ENCODE peak calls at places on chromosomes 13 and 19, in six cellular contexts. One of them, this sample, is unnamed.

GRCh38 chr13:59409211-59409610 is 754.5 kb downstream of the DIAPH3 start:
- DNase-seq in left lung: no peak
- DNase-seq in foreskin fibroblast: no peak
- DNase-seq in progenitor cell of endocrine pancreas: no peak
- DNase-seq in AG09319: no peak
- DNase-seq in activated B cell treated with CpG ODN at 0.5 μM for 24 hours: no peak
- DNase-seq in this sample: no peak

GRCh38 chr19:38718747-38719543 is 25.3 kb downstream of the CAPN12 start:
- DNase-seq in left lung: no peak
- DNase-seq in foreskin fibroblast: no peak
- DNase-seq in progenitor cell of endocrine pancreas: no peak
- DNase-seq in AG09319: no peak
- DNase-seq in activated B cell treated with CpG ODN at 0.5 μM for 24 hours: no peak
- DNase-seq in this sample: no peak

GRCh38 chr13:111410232-111411021 is 90.0 kb downstream of the TEX29 start:
- DNase-seq in left lung: no peak
- DNase-seq in foreskin fibroblast: no peak
- DNase-seq in progenitor cell of endocrine pancreas: no peak
- DNase-seq in AG09319: no peak
- DNase-seq in activated B cell treated with CpG ODN at 0.5 μM for 24 hours: no peak
- DNase-seq in this sample: no peak

GRCh38 chr19:33472696-33473624 is 48.6 kb downstream of the PEPD start:
- DNase-seq in left lung: no peak
- DNase-seq in foreskin fibroblast: peak; percentile 91
- DNase-seq in progenitor cell of endocrine pancreas: no peak
- DNase-seq in AG09319: peak; percentile 63
- DNase-seq in activated B cell treated with CpG ODN at 0.5 μM for 24 hours: no peak
- DNase-seq in this sample: no peak

GRCh38 chr13:102020611-102021216 is 381.1 kb downstream of the FGF14 start:
- DNase-seq in left lung: no peak
- DNase-seq in foreskin fibroblast: peak; percentile 11
- DNase-seq in progenitor cell of endocrine pancreas: no peak
- DNase-seq in AG09319: no peak
- DNase-seq in activated B cell treated with CpG ODN at 0.5 μM for 24 hours: no peak
- DNase-seq in this sample: no peak

GRCh38 chr19:23698711-23699520 is 11.9 kb upstream of the ZNF675 start:
- DNase-seq in left lung: no peak
- DNase-seq in foreskin fibroblast: no peak
- DNase-seq in progenitor cell of endocrine pancreas: no peak
- DNase-seq in AG09319: no peak
- DNase-seq in activated B cell treated with CpG ODN at 0.5 μM for 24 hours: no peak
- DNase-seq in this sample: no peak

GRCh38 chr19:46546194-46546896 is 50.7 kb upstream of the PNMA8B start:
- DNase-seq in left lung: peak; percentile 70
- DNase-seq in foreskin fibroblast: peak; percentile 16
- DNase-seq in progenitor cell of endocrine pancreas: no peak
- DNase-seq in AG09319: no peak
- DNase-seq in activated B cell treated with CpG ODN at 0.5 μM for 24 hours: no peak
- DNase-seq in this sample: peak; percentile 46

GRCh38 chr13:33547035-33547434 is 261.5 kb upstream of the STARD13 start:
- DNase-seq in left lung: no peak
- DNase-seq in foreskin fibroblast: no peak
- DNase-seq in progenitor cell of endocrine pancreas: no peak
- DNase-seq in AG09319: no peak
- DNase-seq in activated B cell treated with CpG ODN at 0.5 μM for 24 hours: no peak
- DNase-seq in this sample: no peak

GRCh38 chr19:38635483-38636399 is 11.7 kb upstream of the ACTN4 start:
- DNase-seq in left lung: no peak
- DNase-seq in foreskin fibroblast: no peak
- DNase-seq in progenitor cell of endocrine pancreas: no peak
- DNase-seq in AG09319: no peak
- DNase-seq in activated B cell treated with CpG ODN at 0.5 μM for 24 hours: no peak
- DNase-seq in this sample: no peak

GRCh38 chr13:73275163-73275562 is 216.4 kb downstream of the KLF5 start:
- DNase-seq in left lung: no peak
- DNase-seq in foreskin fibroblast: no peak
- DNase-seq in progenitor cell of endocrine pancreas: no peak
- DNase-seq in AG09319: no peak
- DNase-seq in activated B cell treated with CpG ODN at 0.5 μM for 24 hours: no peak
- DNase-seq in this sample: no peak

GRCh38 chr13:96238241-96238640 is 148.3 kb downstream of the HS6ST3 start:
- DNase-seq in left lung: no peak
- DNase-seq in foreskin fibroblast: no peak
- DNase-seq in progenitor cell of endocrine pancreas: no peak
- DNase-seq in AG09319: no peak
- DNase-seq in activated B cell treated with CpG ODN at 0.5 μM for 24 hours: no peak
- DNase-seq in this sample: no peak

GRCh38 chr19:32339988-32340874 is 5.2 kb upstream of the ZNF507 start:
- DNase-seq in left lung: peak; percentile 55
- DNase-seq in foreskin fibroblast: no peak
- DNase-seq in progenitor cell of endocrine pancreas: peak; percentile 38
- DNase-seq in AG09319: no peak
- DNase-seq in activated B cell treated with CpG ODN at 0.5 μM for 24 hours: peak; percentile 23
- DNase-seq in this sample: peak; percentile 63

GRCh38 chr19:32333227-32333626 is 12.2 kb upstream of the ZNF507 start:
- DNase-seq in left lung: no peak
- DNase-seq in foreskin fibroblast: no peak
- DNase-seq in progenitor cell of endocrine pancreas: no peak
- DNase-seq in AG09319: no peak
- DNase-seq in activated B cell treated with CpG ODN at 0.5 μM for 24 hours: no peak
- DNase-seq in this sample: no peak

GRCh38 chr19:32337176-32337808 is 8.1 kb upstream of the ZNF507 start:
- DNase-seq in left lung: no peak
- DNase-seq in foreskin fibroblast: no peak
- DNase-seq in progenitor cell of endocrine pancreas: no peak
- DNase-seq in AG09319: no peak
- DNase-seq in activated B cell treated with CpG ODN at 0.5 μM for 24 hours: no peak
- DNase-seq in this sample: no peak

GRCh38 chr19:32336259-32337111 is 8.9 kb upstream of the ZNF507 start:
- DNase-seq in left lung: no peak
- DNase-seq in foreskin fibroblast: peak; percentile 43
- DNase-seq in progenitor cell of endocrine pancreas: no peak
- DNase-seq in AG09319: no peak
- DNase-seq in activated B cell treated with CpG ODN at 0.5 μM for 24 hours: no peak
- DNase-seq in this sample: no peak
- TF ChIP-seq CTCF in left lung: no peak
- TF ChIP-seq CTCF in foreskin fibroblast: peak; percentile 9
- TF ChIP-seq CTCF in progenitor cell of endocrine pancreas: no peak
- TF ChIP-seq CTCF in AG09319: peak; percentile 25
- TF ChIP-seq CTCF in activated B cell treated with CpG ODN at 0.5 μM for 24 hours: no peak
- TF ChIP-seq CTCF in this sample: no peak

GRCh38 chr13:44876782-44877324 is 112.4 kb downstream of the NUFIP1 start:
- DNase-seq in left lung: no peak
- DNase-seq in foreskin fibroblast: no peak
- DNase-seq in progenitor cell of endocrine pancreas: no peak
- DNase-seq in AG09319: no peak
- DNase-seq in activated B cell treated with CpG ODN at 0.5 μM for 24 hours: no peak
- DNase-seq in this sample: no peak
- TF ChIP-seq CTCF in left lung: peak; percentile 21
- TF ChIP-seq CTCF in foreskin fibroblast: peak; percentile 5
- TF ChIP-seq CTCF in progenitor cell of endocrine pancreas: peak; percentile 47
- TF ChIP-seq CTCF in AG09319: no peak
- TF ChIP-seq CTCF in activated B cell treated with CpG ODN at 0.5 μM for 24 hours: no peak
- TF ChIP-seq CTCF in this sample: no peak

GRCh38 chr19:11792942-11793341 is 5.4 kb upstream of the ZNF491 start:
- DNase-seq in left lung: no peak
- DNase-seq in foreskin fibroblast: no peak
- DNase-seq in progenitor cell of endocrine pancreas: no peak
- DNase-seq in AG09319: no peak
- DNase-seq in activated B cell treated with CpG ODN at 0.5 μM for 24 hours: no peak
- DNase-seq in this sample: no peak

GRCh38 chr19:11797491-11797890 is 832 bp upstream of the ZNF491 start:
- DNase-seq in left lung: peak; percentile 86
- DNase-seq in foreskin fibroblast: peak; percentile 82
- DNase-seq in progenitor cell of endocrine pancreas: peak; percentile 80
- DNase-seq in AG09319: peak; percentile 76
- DNase-seq in activated B cell treated with CpG ODN at 0.5 μM for 24 hours: peak; percentile 40
- DNase-seq in this sample: peak; percentile 87

DNA sequence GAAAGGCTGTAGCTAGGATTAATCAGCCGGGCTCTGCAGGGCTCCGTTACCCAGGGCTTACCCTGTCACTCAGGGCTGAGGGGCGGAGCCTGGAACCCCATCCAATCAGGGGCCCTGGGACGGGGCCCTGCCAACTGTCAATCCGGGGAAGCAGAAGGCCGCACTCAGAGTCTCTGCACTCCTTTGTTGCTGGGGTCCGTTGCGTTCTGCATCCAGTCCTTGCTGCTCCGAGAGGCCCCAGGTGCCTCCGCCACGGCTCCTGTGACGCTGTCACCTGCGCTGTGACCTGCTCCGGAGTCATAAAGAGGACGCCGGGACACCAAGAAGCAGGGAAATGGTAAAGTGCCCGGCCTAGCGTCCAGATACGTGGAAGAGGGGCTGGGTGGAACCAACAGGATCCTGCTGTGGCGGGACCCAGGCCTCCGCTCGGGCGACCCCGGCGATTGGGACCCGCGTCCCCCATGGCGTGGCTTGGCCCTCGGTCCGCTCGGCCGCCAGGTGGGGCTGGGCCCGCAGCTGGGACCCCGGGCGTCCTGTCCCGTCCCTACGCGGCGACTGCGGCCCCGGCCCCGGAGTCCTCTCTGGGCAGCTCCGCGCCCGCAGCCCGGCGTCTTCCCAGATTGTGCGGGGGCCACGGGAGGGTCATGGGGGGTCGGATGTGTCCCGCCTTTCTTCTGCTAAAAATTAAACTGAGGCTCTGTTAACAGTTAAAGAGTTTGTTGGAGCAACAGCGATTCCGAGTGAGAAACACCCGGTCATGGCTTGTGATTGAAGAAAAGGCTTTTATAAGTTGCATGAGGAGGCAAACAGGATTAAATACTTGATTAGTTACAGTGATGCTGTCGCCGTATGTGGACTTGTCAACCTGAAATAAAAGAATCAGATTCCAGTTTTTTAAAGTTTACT is at the start of gene ZNF491:
- DNase-seq in left lung: peak; percentile 95
- DNase-seq in foreskin fibroblast: peak; percentile 89
- DNase-seq in progenitor cell of endocrine pancreas: peak; percentile 85
- DNase-seq in AG09319: peak; percentile 61
- DNase-seq in activated B cell treated with CpG ODN at 0.5 μM for 24 hours: peak; percentile 77
- DNase-seq in this sample: peak; percentile 96
- TF ChIP-seq CTCF in left lung: peak; percentile 14
- TF ChIP-seq CTCF in foreskin fibroblast: peak; percentile 17
- TF ChIP-seq CTCF in progenitor cell of endocrine pancreas: peak; percentile 65
- TF ChIP-seq CTCF in AG09319: no peak
- TF ChIP-seq CTCF in activated B cell treated with CpG ODN at 0.5 μM for 24 hours: no peak
- TF ChIP-seq CTCF in this sample: peak; percentile 28

GRCh38 chr13:29136341-29136740 is 316.2 kb downstream of the MTUS2 start:
- DNase-seq in left lung: no peak
- DNase-seq in foreskin fibroblast: no peak
- DNase-seq in progenitor cell of endocrine pancreas: no peak
- DNase-seq in AG09319: no peak
- DNase-seq in activated B cell treated with CpG ODN at 0.5 μM for 24 hours: no peak
- DNase-seq in this sample: no peak
- TF ChIP-seq CTCF in left lung: no peak
- TF ChIP-seq CTCF in foreskin fibroblast: no peak
- TF ChIP-seq CTCF in progenitor cell of endocrine pancreas: no peak
- TF ChIP-seq CTCF in AG09319: no peak
- TF ChIP-seq CTCF in activated B cell treated with CpG ODN at 0.5 μM for 24 hours: no peak
- TF ChIP-seq CTCF in this sample: no peak

GRCh38 chr19:36113895-36114762 is 546 bp downstream of the POLR2I start:
- DNase-seq in left lung: peak; percentile 46
- DNase-seq in foreskin fibroblast: peak; percentile 35
- DNase-seq in progenitor cell of endocrine pancreas: peak; percentile 44
- DNase-seq in AG09319: no peak
- DNase-seq in activated B cell treated with CpG ODN at 0.5 μM for 24 hours: no peak
- DNase-seq in this sample: no peak
- TF ChIP-seq CTCF in left lung: no peak
- TF ChIP-seq CTCF in foreskin fibroblast: peak; percentile 3
- TF ChIP-seq CTCF in progenitor cell of endocrine pancreas: peak; percentile 27
- TF ChIP-seq CTCF in AG09319: no peak
- TF ChIP-seq CTCF in activated B cell treated with CpG ODN at 0.5 μM for 24 hours: no peak
- TF ChIP-seq CTCF in this sample: peak; percentile 14

GRCh38 chr13:97933736-97934135 is 19.7 kb upstream of the IPO5 start:
- DNase-seq in left lung: no peak
- DNase-seq in foreskin fibroblast: no peak
- DNase-seq in progenitor cell of endocrine pancreas: no peak
- DNase-seq in AG09319: no peak
- DNase-seq in activated B cell treated with CpG ODN at 0.5 μM for 24 hours: no peak
- DNase-seq in this sample: no peak

GRCh38 chr13:97934590-97934989 is 18.9 kb upstream of the IPO5 start:
- DNase-seq in left lung: no peak
- DNase-seq in foreskin fibroblast: no peak
- DNase-seq in progenitor cell of endocrine pancreas: no peak
- DNase-seq in AG09319: no peak
- DNase-seq in activated B cell treated with CpG ODN at 0.5 μM for 24 hours: no peak
- DNase-seq in this sample: no peak

GRCh38 chr13:97928306-97928705 is 25.2 kb upstream of the IPO5 start:
- DNase-seq in left lung: no peak
- DNase-seq in foreskin fibroblast: no peak
- DNase-seq in progenitor cell of endocrine pancreas: no peak
- DNase-seq in AG09319: no peak
- DNase-seq in activated B cell treated with CpG ODN at 0.5 μM for 24 hours: no peak
- DNase-seq in this sample: no peak

GRCh38 chr13:97935071-97935470 is 18.4 kb upstream of the IPO5 start:
- DNase-seq in left lung: no peak
- DNase-seq in foreskin fibroblast: no peak
- DNase-seq in progenitor cell of endocrine pancreas: no peak
- DNase-seq in AG09319: no peak
- DNase-seq in activated B cell treated with CpG ODN at 0.5 μM for 24 hours: no peak
- DNase-seq in this sample: no peak

DNA sequence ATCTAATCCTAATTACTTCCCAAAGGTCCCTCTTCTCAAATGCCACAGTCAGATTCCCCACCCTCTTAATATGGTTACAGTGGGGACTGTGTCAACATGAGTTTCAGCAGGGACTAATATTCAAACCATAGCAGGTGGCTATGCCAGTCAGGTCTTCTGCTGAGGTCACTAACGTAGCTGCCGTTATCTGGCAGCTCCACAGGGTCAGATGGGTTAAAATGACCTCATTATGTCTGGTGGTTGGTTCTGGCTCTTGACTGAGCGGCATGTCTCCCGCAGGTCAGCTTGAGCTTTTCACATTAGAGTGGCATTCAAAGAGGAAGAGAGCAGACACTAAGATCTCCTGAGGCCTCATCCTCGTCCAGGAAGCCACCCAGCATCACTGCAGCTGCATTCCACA is 21.5 kb upstream of the IPO5 start:
- DNase-seq in left lung: no peak
- DNase-seq in foreskin fibroblast: no peak
- DNase-seq in progenitor cell of endocrine pancreas: no peak
- DNase-seq in AG09319: no peak
- DNase-seq in activated B cell treated with CpG ODN at 0.5 μM for 24 hours: no peak
- DNase-seq in this sample: no peak
- TF ChIP-seq CTCF in left lung: no peak
- TF ChIP-seq CTCF in foreskin fibroblast: no peak
- TF ChIP-seq CTCF in progenitor cell of endocrine pancreas: no peak
- TF ChIP-seq CTCF in AG09319: no peak
- TF ChIP-seq CTCF in activated B cell treated with CpG ODN at 0.5 μM for 24 hours: no peak
- TF ChIP-seq CTCF in this sample: no peak